ENCODE peak calls at places on chromosome 9, in ten cellular contexts. J is HTR-8/SVneo; M is H1; V is effector memory CD4-positive, alpha-beta T cell; C is mucosa of descending colon; L is sigmoid colon; I is stimulated activated CD8-positive, alpha-beta memory T cell treated with anti-CD3 and anti-CD28 coated beads, Interleukin-15, amount 100 ng/mL, for 24 hours; W is activated effector memory CD4-positive, alpha-beta T cell treated with Interleukin-2 at 50 U/mL for 16 hours; H is ureter; P is non-pigmented ciliary epithelial cell. S is an unnamed sample.

GRCh38 chr9:112125961-112126388 is 49.1 kb downstream of the SUSD1 start:
- DNase-seq in W (no peak), H (no peak), M (no peak), V (no peak), C (no peak), P (no peak), L (no peak), I (no peak), J (no peak), S (no peak)

GRCh38 chr9:125989524-125990180 is 242.5 kb downstream of the PBX3 start:
- DNase-seq in J (no peak), P (no peak), C (no peak), H (no peak), I (no peak), L (peak), W (no peak), M (no peak), V (no peak), S (peak)

GRCh38 chr9:37042421-37042820 is 8.4 kb upstream of the PAX5 start:
- DNase-seq in W (no peak), L (no peak), M (no peak), H (no peak), I (no peak), C (no peak), J (no peak), P (no peak), V (no peak), S (no peak)

GRCh38 chr9:77038281-77039036 is 19.0 kb downstream of the FOXB2 start:
- DNase-seq in L (no peak), P (no peak), C (no peak), H (no peak), M (no peak), V (no peak), W (no peak), J (no peak), I (no peak), S (no peak)

GRCh38 chr9:250039-250438 is 35.4 kb downstream of the DOCK8 start:
- DNase-seq in I (no peak), P (no peak), J (no peak), W (no peak), L (no peak), M (no peak), H (no peak), V (no peak), C (no peak), S (no peak)

GRCh38 chr9:18124760-18125159 is 349.2 kb upstream of the ADAMTSL1 start:
- DNase-seq in P (peak), H (no peak), I (no peak), L (no peak), J (no peak), W (no peak), M (no peak), C (no peak), V (no peak), S (no peak)

GRCh38 chr9:76451234-76451633 is 7.7 kb upstream of the GCNT1 start:
- DNase-seq in W (no peak), P (peak), H (no peak), L (no peak), M (no peak), I (no peak), C (no peak), V (no peak), J (no peak), S (no peak)

GRCh38 chr9:120388000-120388855 is 191.7 kb downstream of the CDK5RAP2 start:
- DNase-seq in C (no peak), I (no peak), P (no peak), L (peak), V (no peak), M (no peak), J (no peak), W (no peak), H (no peak), S (peak)

GRCh38 chr9:29798599-29798998 is 2225.3 kb upstream of the C9orf72 start:
- DNase-seq in M (no peak), H (no peak), C (no peak), J (no peak), W (no peak), L (no peak), V (no peak), P (no peak), I (no peak), S (no peak)

GRCh38 chr9:133707065-133707760 is 30.9 kb downstream of the SARDH start:
- DNase-seq in M (no peak), W (no peak), L (peak), H (no peak), J (no peak), I (no peak), V (no peak), P (no peak), C (peak), S (no peak)

GRCh38 chr9:16870606-16871357 is at the start of gene BNC2:
- DNase-seq in C (peak), P (no peak), H (peak), J (no peak), L (peak), M (no peak), W (no peak), V (no peak), I (no peak), S (no peak)

GRCh38 chr9:32571969-32572899 is 725 bp downstream of the NDUFB6 start:
- DNase-seq in C (peak), M (no peak), P (no peak), L (peak), H (peak), J (peak), W (peak), V (peak), I (peak), S (no peak)

GRCh38 chr9:134214395-134214765 is 50.0 kb upstream of the RNU6ATAC start:
- DNase-seq in V (no peak), W (no peak), C (peak), M (no peak), L (no peak), H (no peak), P (no peak), J (no peak), I (no peak), S (no peak)

GRCh38 chr9:136756836-136757235 is 1.2 kb downstream of the LCN8 start:
- DNase-seq in M (no peak), J (no peak), I (no peak), P (no peak), L (peak), C (no peak), H (no peak), V (no peak), W (no peak), S (no peak)

GRCh38 chr9:13145340-13145739 is 134.2 kb downstream of the MPDZ start:
- DNase-seq in I (no peak), W (no peak), P (no peak), L (no peak), H (no peak), C (no peak), V (no peak), J (no peak), M (no peak), S (no peak)

GRCh38 chr9:4144869-4145268 is 155.0 kb downstream of the GLIS3 start:
- DNase-seq in V (no peak), L (no peak), P (no peak), M (no peak), I (no peak), W (no peak), J (no peak), H (no peak), C (no peak), S (no peak)

GRCh38 chr9:33721674-33722358 is 73.5 kb upstream of the PRSS3 start:
- DNase-seq in L (peak), H (peak), P (peak), J (peak), V (peak), C (peak), M (peak), I (peak), W (peak), S (peak)

GRCh38 chr9:34869390-34869789 is 88.7 kb upstream of the PHF24 start:
- DNase-seq in I (no peak), V (no peak), P (peak), H (no peak), W (no peak), J (no peak), C (no peak), L (no peak), M (no peak), S (no peak)

GRCh38 chr9:2093920-2094597 is 78.9 kb downstream of the SMARCA2 start:
- DNase-seq in W (no peak), J (peak), L (no peak), P (peak), I (no peak), V (no peak), C (no peak), M (peak), H (no peak), S (no peak)

GRCh38 chr9:123678038-123678877 is 251.7 kb downstream of the DENND1A start:
- DNase-seq in I (no peak), M (no peak), H (no peak), P (no peak), J (no peak), W (no peak), C (no peak), L (no peak), V (no peak), S (no peak)

S was measured in mesenteric fat pad.